ENCODE peak calls at places on chromosome 2, in eight cellular contexts. K is bronchial epithelial cell; M is midbrain; Y is left ventricle myocardium inferior; V is cardiac fibroblast; B is EL; Q is IMR-90; A is stimulated activated CD4-positive, alpha-beta T cell treated with anti-CD3 and anti-CD28 coated beads, Interleukin-12 subunit alpha, Interleukin-12 subunit beta, amount 100 ng/mL, for 24 hours. C is an unnamed sample.

GRCh38 chr2:47128705-47129104 is 26.4 kb downstream of the STPG4 start:
- DNase-seq in K (no peak), M (no peak), Y (no peak), V (no peak), B (no peak), Q (no peak), A (no peak), C (no peak)

GRCh38 chr2:241576293-241576654 is 17.7 kb downstream of the BOK start:
- DNase-seq in K (no peak), M (no peak), Y (peak), V (no peak), B (no peak), Q (no peak), A (no peak), C (no peak)

GRCh38 chr2:219335373-219335786 is 2.8 kb upstream of the RESP18 start:
- DNase-seq in K (peak), M (no peak), Y (no peak), V (peak), B (no peak), Q (peak), A (no peak), C (no peak)

GRCh38 chr2:230961091-230961491 is 34.8 kb upstream of the SPATA3 start:
- DNase-seq in K (no peak), M (no peak), Y (no peak), V (no peak), B (peak), Q (no peak), A (no peak), C (peak)

GRCh38 chr2:216730871-216731270 is 35.5 kb upstream of the IGFBP5 start:
- DNase-seq in K (no peak), M (no peak), Y (no peak), V (no peak), B (no peak), Q (no peak), A (no peak), C (no peak)

GRCh38 chr2:209431701-209432100 is 7.9 kb downstream of the MAP2 start:
- DNase-seq in K (peak), M (no peak), Y (no peak), V (no peak), B (peak), Q (peak), A (no peak), C (no peak)

GRCh38 chr2:9256570-9257043 is 50.0 kb downstream of the ASAP2 start:
- DNase-seq in K (no peak), M (peak), Y (no peak), V (peak), B (peak), Q (no peak), A (no peak), C (no peak)

GRCh38 chr2:41937921-41938708 is 109.7 kb upstream of the PKDCC start:
- DNase-seq in K (no peak), M (no peak), Y (peak), V (no peak), B (no peak), Q (peak), A (no peak), C (no peak)

GRCh38 chr2:108906403-108907077 is 82.5 kb downstream of the EDAR start:
- DNase-seq in K (no peak), M (no peak), Y (no peak), V (no peak), B (no peak), Q (no peak), A (no peak), C (peak)